ENCODE peak calls at places on chromosomes 12 and 14, in five cellular contexts. C is erythroblast, W is IMR-90, X is tibial nerve, M is body of pancreas. G is an unnamed sample.

GRCh38 chr12:663293-663871 is at the start of gene NINJ2:
- DNase-seq in C (no peak), W (no peak), X (no peak), M (no peak), G (no peak)

GRCh38 chr14:31275731-31276130 is 68.1 kb upstream of the HECTD1 start:
- DNase-seq in C (peak), W (no peak), X (no peak), M (no peak), G (no peak)

GRCh38 chr14:59918824-59919581 is 941 bp upstream of the LRRC9 start:
- DNase-seq in C (peak), W (peak), X (no peak), M (peak), G (peak)

GRCh38 chr12:131989021-131989420 is 39.3 kb downstream of the EP400 start:
- DNase-seq in C (no peak), W (no peak), X (no peak), M (no peak), G (no peak)

GRCh38 chr12:108338915-108339657 is at the start of gene CMKLR1:
- DNase-seq in C (peak), W (no peak), X (no peak), M (peak), G (peak)

GRCh38 chr14:63922696-63923421 is 70.1 kb downstream of the SYNE2 start:
- DNase-seq in C (no peak), W (peak), X (no peak), M (peak), G (peak)

GRCh38 chr12:80269953-80270552 is 170.7 kb downstream of the OTOGL start:
- DNase-seq in C (peak), W (peak), X (no peak), M (no peak), G (no peak)

GRCh38 chr14:72154645-72155378 is 222.6 kb downstream of the RGS6 start:
- DNase-seq in C (no peak), W (no peak), X (peak), M (no peak), G (no peak)

GRCh38 chr14:101812071-101812470 is 50.6 kb downstream of the PPP2R5C start:
- DNase-seq in C (no peak), W (no peak), X (no peak), M (peak), G (no peak)

GRCh38 chr12:2845280-2845679 is 10.4 kb upstream of the NRIP2 start:
- DNase-seq in C (no peak), W (peak), X (no peak), M (no peak), G (no peak)

GRCh38 chr14:56351861-56352260 is 227.7 kb upstream of the TMEM260 start:
- DNase-seq in C (no peak), W (peak), X (no peak), M (no peak), G (no peak)

GRCh38 chr12:25958254-25959068 is at the start of gene RASSF8:
- DNase-seq in C (peak), W (peak), X (peak), M (peak), G (peak)
- TF ChIP-seq POLR2A in C (no peak), W (peak), X (peak), M (no peak), G (no peak)

DNA sequence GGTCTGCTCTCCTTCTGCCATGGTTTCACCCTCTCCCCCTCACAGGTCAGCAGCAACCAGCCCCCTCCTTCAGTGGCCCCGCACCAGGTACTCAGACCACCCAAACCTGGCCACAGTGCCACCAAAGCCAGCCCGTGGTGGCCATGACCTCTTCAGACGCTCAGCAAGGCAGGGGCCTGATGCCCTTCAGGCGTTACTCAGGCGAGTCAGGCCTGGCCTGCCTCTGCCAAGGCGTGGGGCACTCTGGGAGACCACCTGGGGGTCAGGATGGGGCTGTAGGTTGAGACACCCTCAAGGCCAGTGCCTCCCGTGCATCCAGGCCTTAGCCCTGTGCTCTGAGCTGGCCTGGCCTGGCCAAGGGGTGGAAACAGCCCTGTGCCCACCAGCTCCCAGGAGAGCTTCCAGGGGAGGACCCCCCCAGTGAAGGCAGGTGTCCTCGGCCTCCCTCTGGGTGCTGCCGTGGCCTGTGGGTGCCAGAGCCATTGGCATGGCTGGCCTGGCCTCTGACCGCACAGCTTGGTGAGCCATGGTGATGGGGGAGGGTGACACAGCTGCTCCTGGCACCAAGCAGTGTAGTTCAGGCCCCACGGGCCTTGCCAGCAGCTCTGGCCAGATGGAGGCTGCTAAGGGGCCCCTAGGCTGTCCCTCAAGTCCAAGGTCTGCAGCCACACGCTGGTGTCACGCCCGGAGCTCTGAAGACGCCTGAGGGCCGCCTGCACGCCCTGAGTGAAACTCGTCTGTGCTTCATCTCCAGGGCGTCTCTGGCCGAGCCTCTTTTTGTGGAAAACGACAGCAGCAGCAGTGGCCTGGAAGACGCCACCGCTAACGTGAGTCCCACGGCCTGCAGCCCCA is 15.1 kb downstream of the XRCC3 start:
- DNase-seq in C (no peak), W (no peak), X (no peak), M (peak), G (no peak)
- TF ChIP-seq POLR2A in C (no peak), W (no peak), X (no peak), M (no peak), G (no peak)

GRCh38 chr12:21774358-21775129 is at the start of gene KCNJ8:
- DNase-seq in C (no peak), W (peak), X (peak), M (peak), G (peak)
- TF ChIP-seq POLR2A in C (no peak), W (no peak), X (no peak), M (no peak), G (no peak)

DNA sequence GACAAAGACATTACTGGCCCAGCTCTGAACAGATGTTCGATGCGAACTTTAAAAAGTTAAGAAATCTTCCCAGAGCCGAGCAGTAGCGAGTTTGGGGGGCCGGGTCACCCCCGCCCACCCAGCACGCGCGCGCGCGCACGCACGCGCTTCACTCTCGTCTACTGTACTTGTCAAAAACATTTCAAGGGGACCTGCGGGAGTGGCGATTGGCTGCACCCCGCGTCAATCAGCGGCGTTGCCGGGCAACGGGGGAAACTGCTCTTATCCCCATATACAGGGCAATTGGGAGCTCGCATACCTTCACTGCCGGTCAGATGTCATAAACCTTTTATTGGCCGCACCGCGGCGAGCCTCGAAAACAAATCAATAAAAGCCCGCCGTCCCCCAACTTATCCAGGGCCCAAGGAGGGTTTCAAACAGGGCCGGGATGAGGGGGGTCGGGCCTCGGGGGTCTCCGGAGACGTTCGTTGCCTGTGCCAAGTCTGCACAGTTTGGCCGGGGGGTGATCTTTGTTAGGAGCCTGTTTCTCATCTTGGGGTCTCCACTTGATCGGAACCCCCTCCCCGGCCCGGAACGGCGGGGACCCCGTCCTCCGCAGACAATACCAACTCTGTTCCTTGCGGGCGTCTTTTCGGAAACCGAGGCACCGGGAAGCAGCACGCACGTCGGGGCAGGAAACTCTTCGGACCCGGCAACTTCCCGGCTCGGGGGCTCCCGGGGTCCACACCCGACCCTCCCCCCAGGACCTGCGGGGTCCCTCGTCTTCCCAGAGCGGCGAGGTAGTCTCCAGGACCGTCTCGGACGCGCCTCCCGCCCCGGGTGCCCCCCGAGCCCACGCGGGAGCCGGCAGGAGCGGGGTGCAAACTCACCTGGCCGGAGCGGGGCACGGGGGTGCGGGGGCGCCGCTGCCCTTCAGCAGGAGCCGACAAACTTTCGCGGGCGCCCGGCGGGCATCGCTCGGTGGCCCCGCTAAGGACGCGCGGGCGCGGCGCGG is 734 bp downstream of the FOXN3 start:
- DNase-seq in C (peak), W (peak), X (peak), M (peak), G (peak)
- TF ChIP-seq POLR2A in C (peak), W (peak), X (peak), M (no peak), G (no peak)

GRCh38 chr12:68841717-68842116 is 33.7 kb downstream of the MDM2 start:
- DNase-seq in C (no peak), W (no peak), X (no peak), M (no peak), G (no peak)
- TF ChIP-seq POLR2A in C (no peak), W (no peak), X (no peak), M (no peak), G (no peak)

GRCh38 chr12:83506841-83507240 is 820.1 kb downstream of the TMTC2 start:
- DNase-seq in C (no peak), W (no peak), X (no peak), M (no peak), G (no peak)
- TF ChIP-seq POLR2A in C (no peak), W (no peak), X (no peak), M (no peak), G (no peak)

GRCh38 chr12:64753427-64753826 is 5.8 kb downstream of the GNS start:
- DNase-seq in C (no peak), W (no peak), X (no peak), M (no peak), G (no peak)

GRCh38 chr12:64760808-64761573 is 1.8 kb upstream of the GNS start:
- DNase-seq in C (no peak), W (no peak), X (no peak), M (no peak), G (no peak)

GRCh38 chr12:64757778-64758177 is 1.4 kb downstream of the GNS start:
- DNase-seq in C (no peak), W (no peak), X (no peak), M (no peak), G (no peak)

GRCh38 chr12:64756371-64756770 is 2.8 kb downstream of the GNS start:
- DNase-seq in C (no peak), W (no peak), X (no peak), M (no peak), G (no peak)

DNA sequence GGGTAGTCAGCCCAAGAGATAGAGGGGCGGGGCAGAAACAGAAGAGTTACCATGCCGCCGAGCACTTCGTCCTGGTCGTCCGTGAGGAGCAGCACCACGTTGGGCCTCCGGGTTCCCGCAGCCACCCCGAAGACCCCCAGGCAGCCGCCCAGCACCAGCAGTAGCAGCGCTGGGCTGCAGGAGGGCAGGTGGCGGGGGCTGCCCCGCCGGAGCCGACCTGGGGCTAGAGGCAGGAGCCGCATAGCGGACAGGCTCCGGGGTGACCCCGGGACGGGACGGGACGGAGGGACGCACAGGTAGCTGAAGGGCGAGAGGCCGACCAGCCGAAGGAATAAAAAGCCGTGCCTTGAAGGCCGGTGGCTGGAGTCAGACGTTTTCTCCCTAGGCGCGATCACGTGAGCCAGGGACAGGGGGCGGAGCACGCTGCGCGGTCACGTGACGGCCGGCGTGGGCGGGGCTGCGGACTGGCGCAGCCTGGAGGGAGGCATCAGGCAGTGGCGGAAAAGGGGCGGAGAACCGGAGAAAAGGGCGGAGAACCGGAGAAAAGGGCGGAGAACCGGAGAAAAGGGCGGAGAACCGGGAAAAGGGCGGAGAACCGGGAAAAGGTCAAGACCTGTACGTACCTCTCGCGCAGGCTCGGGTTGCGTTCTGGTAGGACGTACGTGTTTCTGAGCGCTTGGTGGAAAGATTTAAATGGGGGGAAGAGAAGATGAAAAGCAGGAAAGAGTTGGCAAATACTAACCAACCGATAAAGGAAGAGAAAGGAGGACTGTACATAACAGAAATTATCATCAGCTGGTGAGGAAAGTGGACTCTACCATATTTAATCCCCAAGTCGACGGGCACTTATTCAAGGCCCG is at the start of gene GNS:
- DNase-seq in C (peak), W (peak), X (peak), M (peak), G (peak)
- TF ChIP-seq POLR2A in C (peak), W (no peak), X (peak), M (no peak), G (peak)

DNA sequence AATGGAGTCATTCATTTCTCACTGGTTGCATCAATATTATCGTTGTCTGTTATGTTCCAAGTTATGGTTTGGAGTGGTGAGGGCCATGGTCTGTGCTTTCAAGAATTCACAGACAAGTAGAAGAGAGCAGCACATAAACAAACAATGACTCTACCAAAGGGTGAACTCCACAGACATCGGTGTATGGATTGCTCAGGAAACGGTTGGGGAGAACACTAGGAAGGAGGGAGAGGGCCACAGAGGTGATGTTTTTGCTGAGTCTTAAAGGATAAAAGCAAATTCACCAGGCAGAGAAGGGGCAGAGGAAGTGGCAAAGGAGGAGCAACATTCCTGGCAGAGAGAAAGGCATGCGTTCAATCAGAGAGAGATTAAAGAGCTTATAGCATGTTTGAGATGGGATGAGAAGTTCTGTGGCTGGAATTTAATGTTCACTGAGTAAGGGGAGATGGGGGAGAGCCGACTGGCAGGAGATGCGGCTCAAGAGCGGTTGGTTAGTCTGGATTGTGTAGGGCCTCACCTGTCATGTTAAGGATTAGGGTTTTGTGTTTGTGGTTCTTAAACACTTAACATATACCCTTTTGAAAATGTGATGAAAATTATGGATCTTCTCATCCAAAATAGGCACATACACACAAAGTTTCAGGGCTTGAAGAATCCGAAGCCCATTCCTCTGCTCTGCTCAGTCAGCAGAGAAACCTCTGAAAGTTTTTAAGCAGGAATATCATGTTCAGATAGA is 42.3 kb upstream of the FRMD6 start:
- DNase-seq in C (no peak), W (peak), X (no peak), M (no peak), G (no peak)
- TF ChIP-seq POLR2A in C (no peak), W (no peak), X (no peak), M (no peak), G (no peak)

GRCh38 chr14:104374718-104375080 is 204.9 kb upstream of the C14orf180 start:
- DNase-seq in C (no peak), W (no peak), X (no peak), M (no peak), G (peak)
- TF ChIP-seq POLR2A in C (no peak), W (no peak), X (no peak), M (no peak), G (no peak)

G was measured in upper lobe of left lung.